ENCODE peak calls at places on chromosomes 6 and 20, in ten cellular contexts. N, S, U, Z, B, D, X, T, J and K are unnamed samples.

GRCh38 chr6:163249651-163250101 is 164.8 kb upstream of the QKI start:
- DNase-seq in X (no peak), T (no peak), U (no peak), D (peak; percentile 80), N (no peak), S (no peak), B (no peak), J (no peak), Z (no peak), K (no peak)

GRCh38 chr20:50019466-50020256 is 36.9 kb downstream of the SNAI1 start:
- DNase-seq in B (no peak), D (no peak), T (peak; percentile 68), N (no peak), Z (peak; percentile 55), X (no peak), U (no peak), J (peak; percentile 48), S (peak; percentile 20), K (no peak)

GRCh38 chr6:106085984-106086832 is at the start of gene PRDM1:
- DNase-seq in S (peak; percentile 95), J (peak; percentile 84), T (peak; percentile 86), U (peak; percentile 54), N (no peak), X (peak; percentile 45), B (peak; percentile 57), Z (peak; percentile 89), D (peak; percentile 62), K (peak; percentile 92)

GRCh38 chr6:537114-537513 is 119.8 kb downstream of the HUS1B start:
- DNase-seq in T (no peak), N (no peak), U (no peak), S (no peak), X (no peak), Z (no peak), B (no peak), J (no peak), D (no peak), K (peak; percentile 7)

GRCh38 chr6:154989457-154989856 is 5.7 kb upstream of the TIAM2 start:
- DNase-seq in S (no peak), J (no peak), U (no peak), B (no peak), X (peak; percentile 35), T (no peak), N (no peak), D (no peak), Z (no peak), K (no peak)

GRCh38 chr20:662289-663192 is 9.5 kb upstream of the SRXN1 start:
- DNase-seq in S (no peak), X (no peak), D (no peak), Z (no peak), U (no peak), T (no peak), N (no peak), J (no peak), B (no peak), K (no peak)

GRCh38 chr20:43781215-43781614 is 54.4 kb upstream of the GTSF1L start:
- DNase-seq in T (no peak), N (no peak), X (no peak), S (no peak), U (no peak), Z (no peak), D (no peak), J (no peak), B (no peak), K (no peak)

GRCh38 chr6:35489995-35490791 is 6.7 kb downstream of the TEAD3 start:
- DNase-seq in D (peak; percentile 84), T (peak; percentile 88), X (peak; percentile 71), U (peak; percentile 42), Z (peak; percentile 80), N (no peak), B (no peak), S (peak; percentile 81), J (peak; percentile 37), K (no peak)

GRCh38 chr6:147677647-147678046 is 169.2 kb downstream of the SAMD5 start:
- DNase-seq in J (no peak), Z (no peak), S (no peak), D (no peak), U (no peak), B (no peak), N (no peak), X (no peak), T (no peak), K (no peak)

GRCh38 chr6:10412948-10413849 is 1.7 kb downstream of the TFAP2A start:
- DNase-seq in T (no peak), J (peak; percentile 72), N (no peak), D (no peak), Z (peak; percentile 72), B (no peak), X (no peak), S (peak; percentile 36), U (no peak), K (no peak)

GRCh38 chr6:13355043-13355945 is 27.0 kb upstream of the TBC1D7 start:
- DNase-seq in X (peak; percentile 97), S (no peak), U (peak; percentile 98), D (peak; percentile 97), T (no peak), Z (no peak), N (peak; percentile 91), B (no peak), J (peak; percentile 95), K (peak; percentile 47)

GRCh38 chr6:167426620-167427019 is 101.7 kb downstream of the TTLL2 start:
- DNase-seq in T (no peak), X (no peak), S (no peak), D (no peak), N (no peak), U (no peak), B (no peak), Z (no peak), J (no peak), K (no peak)
- H3K4me3 ChIP-seq in T (no peak overlapping the region), X (no peak overlapping the region), S (no peak overlapping the region), D (no peak overlapping the region), N (no peak overlapping the region), U (no peak overlapping the region), B (no peak overlapping the region), Z (no peak overlapping the region), J (no peak overlapping the region), K (no peak overlapping the region)

DNA sequence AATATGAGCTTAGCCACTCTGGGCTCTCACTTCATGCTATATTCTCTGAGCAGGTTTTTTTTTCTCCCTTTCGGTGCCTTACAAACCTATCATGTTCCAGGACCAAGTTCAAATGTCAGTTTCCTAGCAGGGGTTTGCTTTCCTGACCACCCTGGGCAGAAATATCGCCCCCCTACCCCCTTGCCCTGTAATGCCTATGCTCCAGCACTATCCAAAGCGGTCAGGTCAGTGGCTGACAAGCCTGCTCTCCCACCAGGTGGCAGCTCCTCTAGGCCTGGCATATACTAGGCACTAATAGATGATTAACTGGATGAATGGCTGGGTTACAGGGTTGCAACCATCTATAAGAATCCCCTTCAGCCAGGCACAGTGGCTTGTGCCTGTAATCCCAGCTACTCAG is 25.7 kb upstream of the AAR2 start:
- DNase-seq in B (no peak), N (no peak), J (peak; percentile 4), Z (no peak), D (no peak), T (no peak), S (no peak), X (no peak), U (no peak), K (no peak)
- TF ChIP-seq CTCF in B (no peak), N (no peak), J (peak; percentile 23), Z (no peak), D (peak; percentile 10), T (no peak), S (no peak), X (peak; percentile 10), U (no peak), K (peak; percentile 4)

DNA sequence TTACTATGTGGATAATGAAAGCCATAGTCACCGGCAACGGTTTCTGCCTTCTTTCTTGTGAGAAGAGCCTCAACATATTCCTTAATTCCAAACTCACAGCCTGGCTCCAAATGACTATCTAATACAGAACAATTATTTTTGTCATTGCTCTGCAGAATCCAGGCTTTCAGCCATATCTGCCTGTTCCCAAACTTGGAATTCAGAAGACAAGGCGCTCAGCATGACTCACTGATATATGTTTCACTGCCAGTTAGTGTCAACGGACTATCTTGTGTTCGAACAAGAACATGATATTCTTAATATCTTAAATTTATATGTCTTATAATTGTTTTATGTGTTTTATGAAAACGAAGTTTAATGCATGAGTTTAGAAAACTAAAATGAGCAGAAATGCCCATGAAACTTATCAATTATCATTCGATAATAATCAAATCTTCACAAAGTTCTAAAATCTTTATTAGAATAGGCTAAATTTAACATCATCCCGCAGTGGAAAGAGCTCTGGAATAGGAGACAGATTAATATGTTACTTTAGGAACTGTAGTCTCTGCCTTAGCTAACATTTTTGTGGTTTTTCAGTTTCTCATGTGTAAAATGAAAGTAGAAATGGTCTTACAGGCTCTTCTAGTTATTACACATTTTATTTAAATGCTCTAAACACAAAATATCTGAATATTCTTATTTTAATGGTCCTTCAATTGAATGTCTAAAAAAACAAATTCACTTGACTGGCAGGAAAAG is 669.3 kb upstream of the GJE1 start:
- DNase-seq in B (no peak), X (peak; percentile 78), S (no peak), J (peak; percentile 18), Z (no peak), U (peak; percentile 79), T (no peak), D (peak; percentile 70), N (no peak), K (no peak)
- H3K4me3 ChIP-seq in B (no peak overlapping the region), X (no peak overlapping the region), S (no peak overlapping the region), J (no peak overlapping the region), Z (no peak overlapping the region), U (peak overlapping the region; percentile 47), T (peak overlapping the region; percentile 51), D (no peak overlapping the region), N (no peak overlapping the region), K (no peak overlapping the region)

GRCh38 chr20:31740656-31741323 is 1.7 kb downstream of the TPX2 start:
- DNase-seq in J (no peak), Z (no peak), T (no peak), N (no peak), B (no peak), X (no peak), D (no peak), U (no peak), S (no peak), K (no peak)

GRCh38 chr20:31740208-31740607 is 1.1 kb downstream of the TPX2 start:
- DNase-seq in X (peak; percentile 57), J (peak; percentile 73), S (no peak), B (no peak), U (peak; percentile 70), T (no peak), Z (no peak), N (no peak), D (peak; percentile 58), K (no peak)

GRCh38 chr20:31739550-31739863 is 417 bp downstream of the TPX2 start:
- DNase-seq in N (no peak), T (no peak), D (no peak), Z (no peak), B (no peak), J (no peak), U (no peak), S (no peak), X (no peak), K (no peak)

DNA sequence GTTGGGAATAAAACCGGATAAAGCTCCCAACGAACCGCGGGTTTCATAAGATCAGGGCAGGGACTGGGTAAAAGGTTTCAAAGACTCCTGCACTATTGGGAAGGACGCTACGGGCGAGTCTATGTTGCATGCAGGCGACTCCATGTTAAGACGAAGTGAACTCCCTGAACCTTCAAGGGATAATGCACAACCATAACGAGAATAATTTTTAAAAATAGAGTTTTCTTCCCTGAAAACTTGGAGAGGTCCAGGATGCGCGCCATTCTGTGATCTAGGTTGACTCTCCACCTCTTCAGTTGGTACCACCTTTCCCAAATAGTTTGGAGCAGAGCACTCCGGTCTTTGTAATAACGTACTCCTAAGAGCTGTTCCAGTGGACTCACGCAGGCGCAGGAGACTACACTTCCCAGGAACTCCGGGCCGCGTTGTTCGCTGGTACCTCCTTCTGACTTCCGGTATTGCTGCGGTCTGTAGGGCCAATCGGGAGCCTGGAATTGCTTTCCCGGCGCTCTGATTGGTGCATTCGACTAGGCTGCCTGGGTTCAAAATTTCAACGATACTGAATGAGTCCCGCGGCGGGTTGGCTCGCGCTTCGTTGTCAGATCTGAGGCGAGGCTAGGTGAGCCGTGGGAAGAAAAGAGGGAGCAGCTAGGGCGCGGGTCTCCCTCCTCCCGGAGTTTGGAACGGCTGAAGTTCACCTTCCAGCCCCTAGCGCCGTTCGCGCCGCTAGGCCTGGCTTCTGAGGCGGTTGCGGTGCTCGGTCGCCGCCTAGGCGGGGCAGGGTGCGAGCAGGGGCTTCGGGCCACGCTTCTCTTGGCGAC is at the start of gene TPX2:
- DNase-seq in Z (peak; percentile 96), S (peak; percentile 95), J (peak; percentile 95), N (peak; percentile 90), B (peak; percentile 65), T (peak; percentile 96), U (peak; percentile 97), X (peak; percentile 98), D (peak; percentile 98), K (peak; percentile 89)
- TF ChIP-seq CTCF in Z (no peak), S (peak; percentile 51), J (peak; percentile 36), N (peak; percentile 31), B (no peak), T (no peak), U (peak; percentile 40), X (peak; percentile 20), D (peak; percentile 26), K (no peak)